ENCODE peak calls at places on chromosome 13, in five cellular contexts. W is small intestine, V is upper lobe of right lung, Q is MM.1S, H is transverse colon. G is an unnamed sample. For H3K4me1, the result is how much of the 10 kb centered on the place peaks cover.

GRCh38 chr13:29310806-29311205 is 284.7 kb downstream of the SLC7A1 start:
- DNase-seq in W (no peak), V (no peak), Q (no peak), H (no peak), G (no peak)

GRCh38 chr13:63595811-63596210 is 2180.2 kb upstream of the PCDH20 start:
- DNase-seq in W (no peak), V (no peak), Q (no peak), H (no peak), G (no peak)

GRCh38 chr13:79540504-79540903 is 59.5 kb downstream of the NDFIP2 start:
- DNase-seq in W (no peak), V (no peak), Q (no peak), H (no peak), G (no peak)

GRCh38 chr13:50762969-50763568 is 80.4 kb downstream of the DLEU7 start:
- DNase-seq in W (no peak), V (no peak), Q (no peak), H (no peak), G (no peak)

GRCh38 chr13:33207616-33207964 is 78.0 kb downstream of the STARD13 start:
- DNase-seq in W (peak), V (no peak), Q (no peak), H (no peak), G (no peak)

GRCh38 chr13:77611068-77611467 is 75.6 kb downstream of the SCEL start:
- DNase-seq in W (no peak), V (no peak), Q (no peak), H (no peak), G (no peak)

GRCh38 chr13:43285891-43286602 is 262.7 kb downstream of the DNAJC15 start:
- DNase-seq in W (no peak), V (no peak), Q (no peak), H (no peak), G (no peak)

GRCh38 chr13:26589754-26590153 is 32.3 kb downstream of the WASF3 start:
- DNase-seq in W (no peak), V (no peak), Q (no peak), H (no peak), G (no peak)

GRCh38 chr13:34334984-34335661 is 517.2 kb downstream of the RFC3 start:
- DNase-seq in W (no peak), V (no peak), Q (no peak), H (no peak), G (no peak)

GRCh38 chr13:25032160-25032559 is 63.8 kb upstream of the PABPC3 start:
- DNase-seq in W (no peak), V (no peak), Q (no peak), H (no peak), G (no peak)

GRCh38 chr13:42707003-42707402 is 74.4 kb upstream of the FAM216B start:
- DNase-seq in W (no peak), V (no peak), Q (no peak), H (no peak), G (no peak)

GRCh38 chr13:99255241-99255640 is 2.9 kb downstream of the GPR18 start:
- DNase-seq in W (no peak), V (no peak), Q (no peak), H (no peak), G (no peak)

GRCh38 chr13:77329133-77330008 is 2.5 kb upstream of the MYCBP2 start:
- DNase-seq in W (peak), V (peak), Q (peak), H (peak), G (peak)

GRCh38 chr13:21176982-21177284 is 475 bp downstream of the MRPL57 start:
- DNase-seq in W (no peak), V (no peak), Q (no peak), H (no peak), G (no peak)

GRCh38 chr13:75458696-75459422 is 23.1 kb downstream of the TBC1D4 start:
- DNase-seq in W (peak), V (peak), Q (peak), H (peak), G (peak)

GRCh38 chr13:46553521-46553885 is 533 bp downstream of the LRCH1 start:
- DNase-seq in W (no peak), V (peak), Q (no peak), H (no peak), G (peak)

GRCh38 chr13:69690999-69691398 is 416.6 kb upstream of the ATXN8OS start:
- DNase-seq in W (no peak), V (no peak), Q (no peak), H (no peak), G (no peak)

GRCh38 chr13:41458939-41459753 is 1.8 kb downstream of the RGCC start:
- DNase-seq in W (peak), V (peak), Q (peak), H (peak), G (peak)
- H3K4me3 ChIP-seq in W (no peak), V (peak), Q (peak), H (peak), G (peak)

GRCh38 chr13:107208889-107209288 is 641.0 kb upstream of the ARGLU1 start:
- DNase-seq in W (no peak), V (no peak), Q (no peak), H (no peak), G (no peak)

GRCh38 chr13:107209811-107210210 is 641.9 kb upstream of the ARGLU1 start:
- DNase-seq in W (no peak), V (no peak), Q (no peak), H (no peak), G (no peak)

GRCh38 chr13:107211073-107211472 is 643.1 kb upstream of the ARGLU1 start:
- DNase-seq in W (peak), V (peak), Q (peak), H (peak), G (peak)

GRCh38 chr13:107205318-107206112 is 637.6 kb upstream of the ARGLU1 start:
- DNase-seq in W (peak), V (peak), Q (peak), H (peak), G (peak)

DNA sequence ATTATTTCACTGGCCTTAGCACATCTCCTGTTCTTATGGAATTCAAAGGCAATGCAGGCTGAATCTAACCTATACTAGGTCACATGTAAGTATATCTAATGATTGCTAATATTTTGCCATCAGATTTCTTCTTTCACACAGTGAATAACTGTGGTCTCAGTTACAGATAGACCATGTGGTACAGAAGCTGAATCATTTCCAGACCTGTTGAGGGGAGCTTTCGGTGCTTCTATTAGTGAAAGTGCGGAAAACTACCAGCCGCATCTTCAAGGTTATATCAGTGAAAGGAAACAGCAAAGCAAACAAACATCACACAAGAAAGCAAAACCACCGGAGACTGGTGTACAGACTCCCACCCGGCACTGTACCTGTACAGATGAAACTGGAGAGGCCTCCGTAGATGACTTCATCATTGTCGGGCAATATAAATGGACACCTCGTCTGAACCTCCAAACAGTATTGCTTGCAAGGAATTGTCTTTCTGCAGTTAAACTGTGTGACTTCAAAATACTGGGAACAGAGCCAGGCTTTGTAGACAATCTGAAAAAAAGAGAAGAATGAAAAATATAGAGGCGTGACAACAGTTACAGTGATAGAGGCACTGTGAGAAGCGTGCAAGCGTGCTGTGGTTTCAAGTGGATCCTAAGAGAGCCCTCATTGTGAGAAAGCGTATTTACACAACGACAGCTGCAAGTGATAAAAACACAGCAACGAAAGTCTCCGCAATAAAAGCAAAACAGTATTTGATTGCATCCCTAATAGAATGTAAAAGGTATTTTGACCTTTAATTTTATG is 642.5 kb upstream of the ARGLU1 start:
- DNase-seq in W (no peak), V (no peak), Q (no peak), H (no peak), G (no peak)
- H3K27ac ChIP-seq in W (no peak), V (no peak), Q (no peak), H (no peak), G (no peak)

GRCh38 chr13:45136741-45137500 is 16.6 kb downstream of the GTF2F2 start:
- DNase-seq in W (no peak), V (no peak), Q (no peak), H (no peak), G (no peak)
- H3K4me1 ChIP-seq in W (under half), V (under half), Q (under half), H (under half), G (under half)

DNA sequence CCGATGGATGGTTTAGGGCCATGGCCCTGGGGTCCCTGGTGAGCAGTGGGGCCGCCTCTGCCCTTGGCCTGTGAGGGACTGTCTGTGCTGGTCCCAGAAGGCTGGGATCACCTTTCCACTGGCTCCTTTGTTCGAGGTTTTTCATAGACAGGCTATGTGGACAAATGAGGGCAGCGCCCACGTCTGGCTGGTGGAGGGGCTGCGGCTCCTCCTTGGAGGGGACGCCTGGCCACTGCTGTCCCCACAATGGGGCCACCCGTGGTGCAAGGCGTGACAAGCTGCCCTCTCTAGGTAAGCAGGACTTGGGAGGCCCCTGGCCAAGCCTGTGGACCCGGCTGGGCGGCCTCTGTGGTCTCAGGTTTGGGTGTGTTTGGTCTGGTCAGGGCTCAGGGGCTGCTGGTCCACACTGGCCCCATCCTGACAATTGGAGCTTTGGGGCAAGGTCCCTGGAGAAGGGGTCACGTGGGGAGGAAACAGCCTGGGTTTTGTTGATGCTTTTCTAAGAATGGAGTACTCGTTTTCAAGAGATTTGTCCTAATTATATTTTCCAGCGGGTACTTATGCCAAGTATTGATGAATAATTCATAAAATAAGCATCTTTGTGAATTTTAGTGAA is 33.3 kb downstream of the MCF2L start:
- DNase-seq in W (peak), V (no peak), Q (no peak), H (peak), G (no peak)
- H3K4me3 ChIP-seq in W (no peak), V (peak), Q (no peak), H (no peak), G (peak)